ENCODE peak calls at places on chromosomes 7 and 10, in eight cellular contexts. M, X, S, F, O, B, I and Y are unnamed samples.

GRCh38 chr10:63466168-63466935 is 575 bp upstream of the JMJD1C start:
- DNase-seq in M (peak; percentile 73), X (peak; percentile 79), S (peak; percentile 33), F (peak; percentile 59), O (peak; percentile 45), B (peak; percentile 58), I (peak; percentile 58), Y (no peak)

GRCh38 chr7:30931161-30931926 is 19.7 kb downstream of the AQP1 start:
- DNase-seq in M (peak; percentile 76), X (no peak), S (no peak), F (peak; percentile 15), O (no peak), B (peak; percentile 45), I (peak; percentile 6), Y (peak; percentile 70)

GRCh38 chr10:22475857-22476600 is 130.7 kb downstream of the SPAG6 start:
- DNase-seq in M (no peak), X (no peak), S (no peak), F (no peak), O (no peak), B (no peak), I (no peak), Y (no peak)

GRCh38 chr7:36961097-36961496 is 236.8 kb upstream of the AOAH start:
- DNase-seq in M (no peak), X (no peak), S (no peak), F (no peak), O (no peak), B (no peak), I (no peak), Y (no peak)

GRCh38 chr7:151327659-151328058 is 14.0 kb upstream of the NUB1 start:
- DNase-seq in M (no peak), X (peak; percentile 61), S (no peak), F (no peak), O (no peak), B (no peak), I (no peak), Y (no peak)

GRCh38 chr7:140229591-140230516 is 53.1 kb upstream of the KDM7A start:
- DNase-seq in M (peak; percentile 72), X (no peak), S (no peak), F (peak; percentile 86), O (no peak), B (no peak), I (no peak), Y (no peak)

GRCh38 chr10:12350925-12351324 is 1.6 kb downstream of the CAMK1D start:
- DNase-seq in M (no peak), X (no peak), S (no peak), F (peak; percentile 25), O (no peak), B (no peak), I (no peak), Y (no peak)

GRCh38 chr10:12130237-12130872 is 878 bp downstream of the SEC61A2 start:
- DNase-seq in M (no peak), X (peak; percentile 49), S (peak; percentile 65), F (peak; percentile 36), O (peak; percentile 64), B (no peak), I (peak; percentile 45), Y (no peak)

GRCh38 chr7:29606287-29606721 is 42.7 kb downstream of the PRR15 start:
- DNase-seq in M (no peak), X (peak; percentile 84), S (peak; percentile 50), F (peak; percentile 78), O (no peak), B (no peak), I (peak; percentile 66), Y (no peak)

GRCh38 chr7:23474829-23475578 is 4.7 kb upstream of the IGF2BP3 start:
- DNase-seq in M (no peak), X (peak; percentile 16), S (no peak), F (no peak), O (no peak), B (no peak), I (no peak), Y (no peak)

GRCh38 chr7:30888783-30889182 is 22.9 kb upstream of the AQP1 start:
- DNase-seq in M (no peak), X (peak; percentile 74), S (no peak), F (no peak), O (no peak), B (no peak), I (no peak), Y (peak; percentile 48)

GRCh38 chr10:100600218-100600617 is 64.5 kb downstream of the HIF1AN start:
- DNase-seq in M (no peak), X (peak; percentile 13), S (no peak), F (no peak), O (no peak), B (no peak), I (no peak), Y (no peak)

GRCh38 chr10:112981553-112981952 is 31.5 kb downstream of the TCF7L2 start:
- DNase-seq in M (no peak), X (no peak), S (no peak), F (no peak), O (no peak), B (no peak), I (no peak), Y (no peak)

GRCh38 chr7:2932761-2933251 is 88.7 kb upstream of the GNA12 start:
- DNase-seq in M (peak; percentile 42), X (no peak), S (no peak), F (no peak), O (no peak), B (no peak), I (no peak), Y (no peak)

GRCh38 chr10:99888623-99889022 is 106.2 kb downstream of the ABCC2 start:
- DNase-seq in M (no peak), X (no peak), S (no peak), F (no peak), O (no peak), B (no peak), I (no peak), Y (no peak)

GRCh38 chr10:1036341-1036791 is 10.7 kb upstream of the IDI2 start:
- DNase-seq in M (no peak), X (peak; percentile 74), S (peak; percentile 12), F (no peak), O (no peak), B (no peak), I (no peak), Y (peak; percentile 73)

GRCh38 chr7:2030475-2031456 is 202.0 kb downstream of the MAD1L1 start:
- DNase-seq in M (peak; percentile 54), X (no peak), S (no peak), F (no peak), O (no peak), B (no peak), I (no peak), Y (peak; percentile 7)

GRCh38 chr10:29776246-29776645 is 141.5 kb upstream of the SVIL start:
- DNase-seq in M (no peak), X (no peak), S (no peak), F (no peak), O (no peak), B (no peak), I (no peak), Y (no peak)

GRCh38 chr10:29771376-29771775 is 136.6 kb upstream of the SVIL start:
- DNase-seq in M (no peak), X (no peak), S (no peak), F (no peak), O (no peak), B (no peak), I (no peak), Y (no peak)

GRCh38 chr10:29773675-29774091 is 138.9 kb upstream of the SVIL start:
- DNase-seq in M (no peak), X (no peak), S (no peak), F (no peak), O (no peak), B (no peak), I (no peak), Y (no peak)

GRCh38 chr10:29774475-29774874 is 139.7 kb upstream of the SVIL start:
- DNase-seq in M (no peak), X (no peak), S (no peak), F (no peak), O (no peak), B (no peak), I (no peak), Y (no peak)

GRCh38 chr10:29772403-29772802 is 137.6 kb upstream of the SVIL start:
- DNase-seq in M (no peak), X (no peak), S (no peak), F (no peak), O (no peak), B (no peak), I (no peak), Y (no peak)
- H3K4me1 ChIP-seq in M (no peaks in the 10 kb centered on the region), X (no peaks in the 10 kb centered on the region), S (peaks cover 15% of the 10 kb centered on the region), F (no peaks in the 10 kb centered on the region), O (no peaks in the 10 kb centered on the region), B (no peaks in the 10 kb centered on the region), I (no peaks in the 10 kb centered on the region), Y (peaks cover 6% of the 10 kb centered on the region)

GRCh38 chr10:3228610-3228945 is 56.0 kb upstream of the PITRM1 start:
- DNase-seq in M (no peak), X (no peak), S (no peak), F (no peak), O (no peak), B (no peak), I (no peak), Y (no peak)
- TF ChIP-seq CTCF in M (no peak), X (no peak), S (no peak), F (no peak), O (no peak), B (no peak), I (no peak), Y (no peak)

DNA sequence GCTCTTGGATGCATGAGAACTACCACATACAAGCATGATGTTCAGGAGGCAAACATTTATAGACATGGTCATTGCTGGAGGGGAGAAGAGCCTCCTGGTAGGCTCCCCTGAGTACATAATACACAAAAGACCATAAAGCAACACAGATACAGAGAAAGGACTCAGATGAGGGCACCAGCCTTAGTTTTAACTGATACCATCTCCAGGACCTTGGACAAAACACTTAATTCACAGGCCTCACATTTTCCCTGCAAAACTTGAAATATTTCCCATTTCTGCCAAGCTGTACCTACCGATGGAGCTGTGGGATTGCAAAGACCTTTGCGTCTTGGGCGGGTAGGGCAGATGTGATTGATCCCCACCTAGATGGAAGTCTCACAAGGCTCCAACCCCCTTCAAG is 16.7 kb upstream of the ZNF488 start:
- DNase-seq in M (no peak), X (no peak), S (no peak), F (peak; percentile 4), O (no peak), B (no peak), I (no peak), Y (no peak)
- H3K4me1 ChIP-seq in M (peaks cover 10% of the 10 kb centered on the region), X (peaks cover 47% of the 10 kb centered on the region), S (peaks cover 49% of the 10 kb centered on the region), F (no peaks in the 10 kb centered on the region), O (peaks cover 49% of the 10 kb centered on the region), B (no peaks in the 10 kb centered on the region), I (peaks cover 7% of the 10 kb centered on the region), Y (no peaks in the 10 kb centered on the region)

GRCh38 chr10:79156334-79157274 is 87.8 kb downstream of the ZMIZ1 start:
- DNase-seq in M (peak; percentile 36), X (no peak), S (no peak), F (no peak), O (no peak), B (no peak), I (no peak), Y (no peak)

GRCh38 chr10:79150444-79150754 is 81.6 kb downstream of the ZMIZ1 start:
- DNase-seq in M (no peak), X (no peak), S (no peak), F (no peak), O (no peak), B (no peak), I (no peak), Y (no peak)

GRCh38 chr10:79152423-79152817 is 83.7 kb downstream of the ZMIZ1 start:
- DNase-seq in M (no peak), X (no peak), S (no peak), F (no peak), O (no peak), B (no peak), I (peak; percentile 68), Y (peak; percentile 44)

GRCh38 chr10:79155301-79156081 is 86.7 kb downstream of the ZMIZ1 start:
- DNase-seq in M (peak; percentile 74), X (peak; percentile 93), S (no peak), F (no peak), O (no peak), B (no peak), I (no peak), Y (peak; percentile 73)

GRCh38 chr10:79153753-79154152 is 85.0 kb downstream of the ZMIZ1 start:
- DNase-seq in M (peak; percentile 88), X (no peak), S (no peak), F (no peak), O (no peak), B (no peak), I (no peak), Y (peak; percentile 90)
- TF ChIP-seq CTCF in M (no peak), X (no peak), S (no peak), F (no peak), O (no peak), B (no peak), I (no peak), Y (no peak)